ENCODE peak calls at places on chromosome X, in four cellular contexts. One of them, this sample, is unnamed.

GRCh38 chrX:104098151-104098808 is 14.0 kb upstream of the ZCCHC18 start:
- DNase-seq in activated CD4-positive, alpha-beta T cell treated with anti-CD3 and anti-CD28 coated beads, Interleukin-2, amount 50 U/mL, for 24 hours: no peak
- DNase-seq in NCI-H1105: peak
- DNase-seq in mesenchymal stem cell: peak
- DNase-seq in this sample: peak

GRCh38 chrX:45621356-45622041 is 420.8 kb upstream of the DIPK2B start:
- DNase-seq in activated CD4-positive, alpha-beta T cell treated with anti-CD3 and anti-CD28 coated beads, Interleukin-2, amount 50 U/mL, for 24 hours: no peak
- DNase-seq in NCI-H1105: no peak
- DNase-seq in mesenchymal stem cell: peak
- DNase-seq in this sample: no peak

GRCh38 chrX:115393271-115393670 is 103.8 kb downstream of the LUZP4 start:
- DNase-seq in activated CD4-positive, alpha-beta T cell treated with anti-CD3 and anti-CD28 coated beads, Interleukin-2, amount 50 U/mL, for 24 hours: no peak
- DNase-seq in NCI-H1105: no peak
- DNase-seq in mesenchymal stem cell: peak
- DNase-seq in this sample: no peak

GRCh38 chrX:13078739-13079444 is 34.5 kb upstream of the FAM9C start:
- DNase-seq in activated CD4-positive, alpha-beta T cell treated with anti-CD3 and anti-CD28 coated beads, Interleukin-2, amount 50 U/mL, for 24 hours: no peak
- DNase-seq in NCI-H1105: no peak
- DNase-seq in mesenchymal stem cell: peak
- DNase-seq in this sample: no peak

GRCh38 chrX:136646602-136647239 is 1.2 kb upstream of the CD40LG start:
- DNase-seq in activated CD4-positive, alpha-beta T cell treated with anti-CD3 and anti-CD28 coated beads, Interleukin-2, amount 50 U/mL, for 24 hours: no peak
- DNase-seq in NCI-H1105: no peak
- DNase-seq in mesenchymal stem cell: no peak
- DNase-seq in this sample: no peak

GRCh38 chrX:25025615-25026014 is 9.8 kb upstream of the ARX start:
- DNase-seq in activated CD4-positive, alpha-beta T cell treated with anti-CD3 and anti-CD28 coated beads, Interleukin-2, amount 50 U/mL, for 24 hours: no peak
- DNase-seq in NCI-H1105: no peak
- DNase-seq in mesenchymal stem cell: no peak
- DNase-seq in this sample: no peak

GRCh38 chrX:69010339-69010738 is 154.9 kb downstream of the PJA1 start:
- DNase-seq in activated CD4-positive, alpha-beta T cell treated with anti-CD3 and anti-CD28 coated beads, Interleukin-2, amount 50 U/mL, for 24 hours: no peak
- DNase-seq in NCI-H1105: no peak
- DNase-seq in mesenchymal stem cell: no peak
- DNase-seq in this sample: no peak

GRCh38 chrX:367866-368265 is 18.8 kb downstream of the PPP2R3B start:
- DNase-seq in activated CD4-positive, alpha-beta T cell treated with anti-CD3 and anti-CD28 coated beads, Interleukin-2, amount 50 U/mL, for 24 hours: no peak
- DNase-seq in NCI-H1105: no peak
- DNase-seq in mesenchymal stem cell: no peak
- DNase-seq in this sample: no peak

GRCh38 chrX:68504237-68504636 is 5.4 kb downstream of the YIPF6 start:
- DNase-seq in activated CD4-positive, alpha-beta T cell treated with anti-CD3 and anti-CD28 coated beads, Interleukin-2, amount 50 U/mL, for 24 hours: no peak
- DNase-seq in NCI-H1105: no peak
- DNase-seq in mesenchymal stem cell: peak
- DNase-seq in this sample: no peak

GRCh38 chrX:15310117-15310516 is 5.3 kb downstream of the ASB11 start:
- DNase-seq in activated CD4-positive, alpha-beta T cell treated with anti-CD3 and anti-CD28 coated beads, Interleukin-2, amount 50 U/mL, for 24 hours: no peak
- DNase-seq in NCI-H1105: peak
- DNase-seq in mesenchymal stem cell: peak
- DNase-seq in this sample: no peak

GRCh38 chrX:78384486-78384885 is 57.1 kb upstream of the CYSLTR1 start:
- DNase-seq in activated CD4-positive, alpha-beta T cell treated with anti-CD3 and anti-CD28 coated beads, Interleukin-2, amount 50 U/mL, for 24 hours: no peak
- DNase-seq in NCI-H1105: no peak
- DNase-seq in mesenchymal stem cell: no peak
- DNase-seq in this sample: no peak

GRCh38 chrX:54419559-54420302 is 20.5 kb upstream of the TSR2 start:
- DNase-seq in activated CD4-positive, alpha-beta T cell treated with anti-CD3 and anti-CD28 coated beads, Interleukin-2, amount 50 U/mL, for 24 hours: no peak
- DNase-seq in NCI-H1105: no peak
- DNase-seq in mesenchymal stem cell: no peak
- DNase-seq in this sample: no peak

GRCh38 chrX:23694606-23695005 is 27.3 kb downstream of the PRDX4 start:
- DNase-seq in activated CD4-positive, alpha-beta T cell treated with anti-CD3 and anti-CD28 coated beads, Interleukin-2, amount 50 U/mL, for 24 hours: no peak
- DNase-seq in NCI-H1105: peak
- DNase-seq in mesenchymal stem cell: peak
- DNase-seq in this sample: peak

GRCh38 chrX:39888730-39889129 is 209.0 kb downstream of the BCOR start:
- DNase-seq in activated CD4-positive, alpha-beta T cell treated with anti-CD3 and anti-CD28 coated beads, Interleukin-2, amount 50 U/mL, for 24 hours: no peak
- DNase-seq in NCI-H1105: no peak
- DNase-seq in mesenchymal stem cell: no peak
- DNase-seq in this sample: no peak

GRCh38 chrX:69158166-69159040 is 6.8 kb downstream of the PJA1 start:
- DNase-seq in activated CD4-positive, alpha-beta T cell treated with anti-CD3 and anti-CD28 coated beads, Interleukin-2, amount 50 U/mL, for 24 hours: no peak
- DNase-seq in NCI-H1105: peak
- DNase-seq in mesenchymal stem cell: peak
- DNase-seq in this sample: peak

GRCh38 chrX:30504309-30504708 is 73.3 kb downstream of the TASL start:
- DNase-seq in activated CD4-positive, alpha-beta T cell treated with anti-CD3 and anti-CD28 coated beads, Interleukin-2, amount 50 U/mL, for 24 hours: no peak
- DNase-seq in NCI-H1105: peak
- DNase-seq in mesenchymal stem cell: peak
- DNase-seq in this sample: peak

GRCh38 chrX:39642071-39642470 is 455.7 kb downstream of the BCOR start:
- DNase-seq in activated CD4-positive, alpha-beta T cell treated with anti-CD3 and anti-CD28 coated beads, Interleukin-2, amount 50 U/mL, for 24 hours: no peak
- DNase-seq in NCI-H1105: no peak
- DNase-seq in mesenchymal stem cell: no peak
- DNase-seq in this sample: no peak

GRCh38 chrX:74450803-74451449 is 29.6 kb downstream of the SLC16A2 start:
- DNase-seq in activated CD4-positive, alpha-beta T cell treated with anti-CD3 and anti-CD28 coated beads, Interleukin-2, amount 50 U/mL, for 24 hours: no peak
- DNase-seq in NCI-H1105: no peak
- DNase-seq in mesenchymal stem cell: peak
- DNase-seq in this sample: no peak

GRCh38 chrX:1453951-1454785 is 1.5 kb upstream of the ASMTL start:
- DNase-seq in activated CD4-positive, alpha-beta T cell treated with anti-CD3 and anti-CD28 coated beads, Interleukin-2, amount 50 U/mL, for 24 hours: peak
- DNase-seq in NCI-H1105: no peak
- DNase-seq in mesenchymal stem cell: peak
- DNase-seq in this sample: peak

This sample was measured in GM13977.